ENCODE peak calls at places on chromosomes 6 and 20, in four cellular contexts. V is heart right ventricle, T is right atrium auricular region, Q is lung. D is an unnamed sample. For H3K4me1, the result is how much of the 10 kb centered on the place peaks cover.

GRCh38 chr6:41288025-41288777 is 1.7 kb upstream of the TREM1 start:
- DNase-seq in T (no peak), Q (no peak), V (no peak), D (no peak)

GRCh38 chr6:133630651-133631050 is 258.3 kb upstream of the TCF21 start:
- DNase-seq in V (no peak), Q (no peak), T (no peak), D (no peak)

GRCh38 chr6:12245360-12245759 is 44.8 kb upstream of the EDN1 start:
- DNase-seq in Q (no peak), V (no peak), T (no peak), D (no peak)

GRCh38 chr6:7661364-7661763 is 64.5 kb upstream of the BMP6 start:
- DNase-seq in T (no peak), Q (no peak), V (no peak), D (no peak)

GRCh38 chr6:151958332-151958731 is 150.8 kb downstream of the ESR1 start:
- DNase-seq in V (no peak), T (no peak), Q (no peak), D (no peak)

GRCh38 chr20:38278763-38279162 is 18.2 kb upstream of the KIAA1755 start:
- DNase-seq in V (no peak), Q (no peak), T (no peak), D (no peak)

GRCh38 chr6:119241124-119241491 is 108.5 kb downstream of the MAN1A1 start:
- DNase-seq in T (no peak), Q (no peak), V (peak), D (no peak)

GRCh38 chr6:42979523-42980177 is 669 bp upstream of the PEX6 start:
- DNase-seq in V (no peak), Q (no peak), T (no peak), D (peak)

GRCh38 chr6:43088654-43089056 is 12.5 kb downstream of the PTK7 start:
- DNase-seq in T (no peak), Q (no peak), V (no peak), D (no peak)

GRCh38 chr20:35467339-35468224 is 12.2 kb downstream of the CEP250 start:
- DNase-seq in Q (no peak), T (no peak), V (no peak), D (no peak)

GRCh38 chr6:10033223-10033829 is 381.5 kb downstream of the TFAP2A start:
- DNase-seq in T (no peak), Q (no peak), V (no peak), D (no peak)

DNA sequence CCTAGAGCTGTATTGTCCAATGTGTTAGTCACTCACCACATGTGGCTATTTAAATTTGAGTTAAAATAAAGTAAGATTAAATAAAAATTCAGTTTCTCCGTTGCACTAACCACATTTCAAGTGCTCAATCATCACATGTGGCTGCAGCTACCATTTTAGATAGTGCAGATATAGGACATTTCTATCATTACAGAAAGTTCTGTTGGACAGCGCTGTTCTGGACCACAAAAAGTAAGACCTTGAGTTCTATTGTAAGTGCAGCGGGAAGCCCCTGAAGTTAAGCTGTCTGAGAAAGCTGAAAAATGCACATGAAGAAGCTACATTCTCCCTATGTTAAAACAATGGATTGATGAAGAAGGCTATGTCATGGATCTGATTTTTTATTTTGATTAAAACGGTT is 1.1 kb downstream of the ORC3 start:
- DNase-seq in Q (no peak), V (no peak), T (no peak), D (no peak)
- H3K4me3 ChIP-seq in Q (peak), V (peak), T (peak), D (peak)

DNA sequence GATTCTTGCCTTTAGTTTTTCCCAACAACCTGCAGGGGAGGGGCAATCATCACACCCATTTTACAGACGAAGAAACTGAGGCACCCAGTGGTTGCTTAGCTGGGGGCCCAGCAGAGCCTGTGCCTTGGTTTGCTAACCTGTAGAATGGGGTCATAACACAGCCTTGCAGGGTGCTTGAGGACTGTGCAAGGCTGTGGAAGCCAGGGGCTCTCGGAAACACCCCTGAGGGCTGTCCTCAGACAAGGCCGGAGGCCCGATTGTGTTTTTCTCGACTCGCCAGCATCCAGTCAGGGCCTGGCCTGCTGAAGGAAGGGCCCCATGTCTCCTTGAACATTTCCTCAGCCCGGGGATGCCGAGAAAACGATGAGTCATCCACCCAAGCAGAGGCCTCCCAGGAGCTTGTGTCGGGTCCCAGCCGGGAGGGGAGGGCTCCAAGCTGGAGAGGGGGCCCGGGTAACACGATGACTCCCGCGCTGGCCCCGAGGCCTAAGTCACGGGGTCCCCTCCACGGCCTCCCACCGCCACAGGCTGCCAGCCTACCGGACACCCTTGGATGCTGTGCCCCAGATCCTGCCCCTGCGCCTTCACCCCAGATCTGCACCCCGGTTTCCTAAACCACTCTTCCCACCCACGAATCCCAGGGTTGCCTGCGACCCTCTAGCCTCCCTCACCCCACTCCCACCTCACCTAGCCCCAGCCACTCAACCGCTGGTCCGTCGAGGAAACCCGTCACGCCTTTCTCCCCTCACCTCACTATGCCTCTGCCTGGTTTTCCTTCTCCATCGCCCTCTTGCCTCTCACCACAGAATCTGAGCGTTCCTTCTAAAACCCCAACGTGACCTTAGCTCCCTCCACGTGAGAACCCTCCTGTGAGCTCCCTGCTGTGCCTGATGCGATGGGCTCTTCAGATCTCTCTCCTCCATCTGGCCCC is 10.6 kb downstream of the NOL4L start:
- DNase-seq in Q (peak), T (no peak), V (peak), D (no peak)
- H3K27ac ChIP-seq in Q (no peak), T (no peak), V (no peak), D (no peak)

DNA sequence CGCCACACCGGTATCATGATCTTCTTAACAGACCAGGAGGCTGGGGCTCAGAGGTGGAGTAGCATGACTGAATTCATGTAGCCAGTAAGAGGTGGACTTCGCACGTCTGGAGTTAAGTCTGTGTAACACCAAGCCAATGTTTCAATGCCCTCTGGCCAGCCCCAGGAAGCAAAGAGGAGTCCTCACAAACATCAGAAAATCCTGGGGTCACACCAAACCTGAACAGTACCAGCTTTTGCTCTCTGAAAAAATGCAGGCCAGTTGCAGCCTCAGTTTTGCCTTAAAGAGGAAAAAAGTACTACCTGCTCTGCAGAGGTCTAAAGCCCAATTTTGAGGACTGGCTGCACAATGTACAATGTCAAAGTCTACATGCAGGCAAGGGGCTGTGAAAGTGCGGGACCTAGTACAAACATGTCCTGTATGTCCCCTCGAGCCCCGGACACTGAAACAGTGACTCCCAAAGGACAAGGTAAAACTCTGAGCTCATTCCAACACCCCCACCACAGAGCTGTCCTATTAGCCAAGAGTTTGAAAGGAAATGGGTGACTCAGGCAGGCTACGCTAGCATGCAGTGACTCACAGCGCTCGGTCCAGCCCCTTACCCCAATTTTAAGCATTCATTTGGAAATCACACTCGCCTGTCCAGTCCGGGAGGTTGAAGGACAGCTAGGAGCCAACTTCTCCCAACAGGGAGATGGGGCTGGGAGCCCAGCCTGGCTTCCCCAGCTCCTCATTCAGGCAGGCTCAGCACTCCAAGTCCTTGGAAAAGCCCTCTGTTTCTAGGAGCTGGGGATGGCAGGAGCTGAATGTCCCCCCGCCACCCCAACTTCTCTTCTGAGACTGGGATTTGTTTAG is 4.1 kb downstream of the SDC4 start:
- DNase-seq in Q (peak), V (no peak), T (peak), D (no peak)
- H3K4me1 ChIP-seq in Q (under half), V (half or more), T (half or more), D (under half)

DNA sequence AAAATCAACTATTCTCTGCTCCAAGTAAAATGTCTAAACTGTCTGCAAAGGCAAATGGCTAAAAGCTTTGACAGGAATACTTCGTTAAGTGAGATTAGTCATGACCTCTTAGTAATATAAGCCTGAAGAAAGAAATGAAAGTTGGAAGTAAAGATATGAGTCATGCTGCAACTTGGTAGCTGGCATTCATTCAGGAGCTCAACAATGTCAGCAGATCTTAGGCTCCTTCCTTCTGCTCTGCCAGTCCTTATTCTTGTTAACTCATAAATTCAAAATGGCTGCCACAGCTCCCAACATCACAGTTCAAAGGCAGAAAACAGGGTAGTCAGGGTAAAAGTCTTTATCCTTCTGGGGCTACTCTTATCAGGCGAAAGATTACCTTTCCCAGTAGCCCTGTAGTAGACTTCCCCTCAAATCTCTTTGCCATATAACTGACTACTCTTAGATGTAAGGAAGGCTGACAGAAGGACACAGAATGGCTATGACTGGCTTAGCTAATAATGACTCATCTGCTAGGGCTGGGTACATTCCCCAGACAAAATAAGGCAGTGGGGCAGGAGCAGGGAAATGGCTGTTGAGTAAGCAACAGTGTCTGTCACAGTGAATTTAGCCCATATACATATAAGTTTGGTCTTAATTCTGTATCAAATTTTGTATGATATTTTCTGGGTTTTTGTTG is 24.4 kb upstream of the C6orf62 start:
- DNase-seq in Q (peak), T (no peak), V (no peak), D (no peak)
- H3K4me3 ChIP-seq in Q (no peak), T (no peak), V (no peak), D (no peak)

D was measured in CD4-positive, alpha-beta memory T cell.